ENCODE peak calls at places on chromosomes 1 and 21, in nine cellular contexts. F, N, Q, T, R, V, G, C and D are unnamed samples.

GRCh38 chr1:46485564-46486431 is 3.8 kb upstream of the DMBX1 start:
- DNase-seq in T (no peak), C (no peak), G (no peak), Q (no peak), R (no peak), F (no peak), V (no peak), N (no peak), D (no peak)

GRCh38 chr1:159921700-159922498 is 3.4 kb downstream of the TAGLN2 start:
- DNase-seq in C (no peak), T (peak; percentile 48), G (no peak), Q (no peak), V (no peak), N (no peak), F (peak; percentile 86), R (no peak), D (no peak)

GRCh38 chr21:40074198-40074597 is 207.0 kb downstream of the PCP4 start:
- DNase-seq in V (no peak), N (no peak), G (no peak), T (no peak), Q (no peak), C (no peak), R (no peak), F (no peak), D (no peak)

GRCh38 chr1:234778215-234779159 is 168.5 kb upstream of the IRF2BP2 start:
- DNase-seq in N (no peak), Q (no peak), R (no peak), V (no peak), C (no peak), G (peak; percentile 26), T (no peak), F (peak; percentile 87), D (peak; percentile 8)

GRCh38 chr1:59266180-59266926 is 30.5 kb upstream of the FGGY start:
- DNase-seq in R (no peak), T (no peak), C (no peak), F (no peak), G (no peak), V (no peak), Q (no peak), N (no peak), D (no peak)

GRCh38 chr1:41900611-41901444 is 17.9 kb downstream of the HIVEP3 start:
- DNase-seq in T (no peak), F (no peak), N (no peak), V (no peak), R (no peak), C (no peak), Q (no peak), G (no peak), D (peak; percentile 89)

GRCh38 chr1:180562582-180562981 is 3.8 kb downstream of the OVAAL start:
- DNase-seq in R (no peak), F (no peak), N (no peak), Q (no peak), V (no peak), G (no peak), T (no peak), C (no peak), D (no peak)

GRCh38 chr21:41894922-41895557 is 15.9 kb upstream of the PRDM15 start:
- DNase-seq in N (no peak), F (no peak), G (no peak), V (peak; percentile 56), Q (no peak), R (no peak), C (no peak), T (no peak), D (peak; percentile 47)

GRCh38 chr1:234755449-234755863 is 145.5 kb upstream of the IRF2BP2 start:
- DNase-seq in V (peak; percentile 86), T (peak; percentile 83), N (no peak), F (peak; percentile 89), G (peak; percentile 65), C (no peak), R (peak; percentile 76), Q (peak; percentile 96), D (peak; percentile 65)

GRCh38 chr21:42165901-42166300 is 53.0 kb upstream of the ABCG1 start:
- DNase-seq in T (no peak), Q (peak; percentile 41), N (no peak), F (no peak), R (peak; percentile 39), G (no peak), V (no peak), C (no peak), D (no peak)

GRCh38 chr1:84603941-84604830 is 29.9 kb upstream of the CTBS start:
- DNase-seq in G (peak; percentile 21), F (no peak), N (no peak), V (no peak), T (no peak), R (no peak), C (peak; percentile 85), Q (no peak), D (peak; percentile 98)

GRCh38 chr1:59730759-59731478 is 83.8 kb upstream of the HOOK1 start:
- DNase-seq in F (no peak), C (peak; percentile 93), R (peak; percentile 64), G (peak; percentile 59), Q (peak; percentile 96), V (peak; percentile 95), N (no peak), T (peak; percentile 76), D (peak; percentile 95)

GRCh38 chr1:159067699-159068621 is 8.6 kb downstream of the AIM2 start:
- DNase-seq in R (no peak), T (no peak), G (no peak), F (no peak), C (no peak), Q (no peak), N (no peak), V (no peak), D (peak; percentile 34)

GRCh38 chr1:39107891-39108290 is 81.7 kb downstream of the NDUFS5 start:
- DNase-seq in C (no peak), N (no peak), T (no peak), R (no peak), G (no peak), Q (no peak), V (no peak), F (no peak), D (no peak)

GRCh38 chr1:53367503-53368313 is 39.8 kb upstream of the LRP8 start:
- DNase-seq in F (peak; percentile 37), T (peak; percentile 9), C (no peak), G (no peak), R (no peak), Q (peak; percentile 50), V (no peak), N (peak; percentile 67), D (no peak)

GRCh38 chr1:54861070-54861761 is 25.8 kb downstream of the DHCR24 start:
- DNase-seq in N (no peak), C (peak; percentile 96), R (no peak), G (no peak), Q (peak; percentile 88), T (no peak), V (no peak), F (no peak), D (no peak)

GRCh38 chr1:110286564-110286963 is 52.6 kb upstream of the RBM15 start:
- DNase-seq in T (no peak), R (no peak), F (no peak), V (no peak), Q (no peak), N (no peak), C (no peak), G (no peak), D (no peak)

GRCh38 chr1:25570798-25571521 is 27.6 kb downstream of the LDLRAP1 start:
- DNase-seq in F (peak; percentile 64), C (no peak), T (no peak), Q (no peak), V (no peak), N (no peak), R (no peak), G (no peak), D (no peak)

GRCh38 chr1:14662116-14662515 is 63.6 kb downstream of the KAZN start:
- DNase-seq in V (no peak), T (no peak), G (no peak), R (peak; percentile 66), N (no peak), Q (no peak), F (no peak), C (no peak), D (no peak)

GRCh38 chr1:81029266-81029665 is 771.5 kb upstream of the ADGRL2 start:
- DNase-seq in F (no peak), N (no peak), G (no peak), C (no peak), T (no peak), R (no peak), V (no peak), Q (no peak), D (peak; percentile 17)

GRCh38 chr1:248872752-248873408 is 14.0 kb upstream of the ZNF692 start:
- DNase-seq in Q (peak; percentile 82), V (no peak), C (peak; percentile 80), T (peak; percentile 69), F (peak; percentile 83), N (peak; percentile 61), R (no peak), G (peak; percentile 79), D (peak; percentile 72)

GRCh38 chr21:37550618-37551405 is 184.2 kb downstream of the DYRK1A start:
- DNase-seq in R (no peak), N (peak; percentile 11), T (no peak), V (no peak), C (no peak), F (no peak), Q (no peak), G (no peak), D (no peak)
- H3K4me3 ChIP-seq in R (no peak overlapping the region), N (no peak overlapping the region), T (no peak overlapping the region), V (no peak overlapping the region), C (peak overlapping the region; percentile 22), F (no peak overlapping the region), Q (no peak overlapping the region), G (no peak overlapping the region), D (no peak overlapping the region)

DNA sequence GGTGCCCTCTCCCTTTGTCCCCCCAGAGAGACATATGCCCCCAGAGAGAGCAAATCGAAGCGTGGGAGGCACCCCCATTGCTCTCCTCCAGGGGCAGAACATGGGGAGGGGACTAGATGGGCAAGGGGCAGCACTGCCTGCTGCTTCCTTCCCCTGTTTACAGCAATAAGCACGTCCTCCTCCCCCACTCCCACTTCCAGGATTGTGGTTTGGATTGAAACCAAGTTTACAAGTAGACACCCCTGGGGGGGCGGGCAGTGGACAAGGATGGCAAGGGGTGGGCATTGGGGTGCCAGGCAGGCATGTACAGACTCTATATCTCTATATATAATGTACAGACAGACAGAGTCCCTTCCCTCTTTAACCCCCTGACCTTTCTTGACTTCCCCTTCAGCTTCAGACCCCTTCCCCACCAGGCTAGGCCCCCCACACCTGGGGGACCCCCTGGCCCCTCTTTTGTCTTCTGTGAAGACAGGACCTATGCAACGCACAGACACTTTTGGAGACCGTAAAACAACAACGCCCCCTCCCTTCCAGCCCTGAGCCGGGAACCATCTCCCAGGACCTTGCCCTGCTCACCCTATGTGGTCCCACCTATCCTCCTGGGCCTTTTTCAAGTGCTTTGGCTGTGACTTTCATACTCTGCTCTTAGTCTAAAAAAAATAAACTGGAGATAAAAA is 8.4 kb downstream of the EFNA3 start:
- DNase-seq in T (no peak), Q (no peak), C (no peak), R (no peak), F (peak; percentile 56), N (no peak), G (no peak), V (no peak), D (no peak)
- TF ChIP-seq CTCF in T (no peak), Q (no peak), C (peak; percentile 48), R (no peak), F (no peak), N (no peak), G (no peak), V (peak; percentile 21), D (no peak)

GRCh38 chr1:173669491-173669941 is at the start of gene ANKRD45:
- DNase-seq in C (no peak), G (peak; percentile 77), F (peak; percentile 87), T (peak; percentile 41), N (no peak), V (no peak), R (peak; percentile 63), Q (peak; percentile 66), D (peak; percentile 40)
- H3K4me3 ChIP-seq in C (peak within 1 kb of the TSS; percentile 3), G (peak within 1 kb of the TSS; percentile 37), F (peak within 1 kb of the TSS; percentile 58), T (no peak within 1 kb of the TSS), N (no peak within 1 kb of the TSS), V (peak within 1 kb of the TSS; percentile 59), R (peak within 1 kb of the TSS; percentile 52), Q (peak within 1 kb of the TSS; percentile 65), D (peak within 1 kb of the TSS; percentile 43)

GRCh38 chr21:29024474-29025327 is at the start of gene USP16:
- DNase-seq in T (peak; percentile 95), G (peak; percentile 98), Q (peak; percentile 99), F (peak; percentile 97), N (peak; percentile 96), R (peak; percentile 95), C (peak; percentile 95), V (peak; percentile 99), D (peak; percentile 99)
- TF ChIP-seq CTCF in T (peak; percentile 41), G (no peak), Q (peak; percentile 52), F (no peak), N (no peak), R (no peak), C (no peak), V (peak; percentile 33), D (peak; percentile 13)